ENCODE peak calls at places on chromosomes 4 and X, in four cellular contexts. O is dorsolateral prefrontal cortex, V is heart left ventricle, H is psoas muscle. E is an unnamed sample.

GRCh38 chrX:13716905-13717304 is 17.5 kb downstream of the TRAPPC2 start:
- DNase-seq in V (no peak), O (no peak), H (no peak), E (no peak)

GRCh38 chr4:183197140-183197539 is 98.1 kb downstream of the WWC2 start:
- DNase-seq in V (no peak), O (no peak), H (no peak), E (no peak)

GRCh38 chrX:107429090-107429489 is 20.4 kb upstream of the FRMPD3 start:
- DNase-seq in H (no peak), O (no peak), V (no peak), E (no peak)

GRCh38 chrX:154738013-154738738 is 12.7 kb downstream of the GAB3 start:
- DNase-seq in H (peak; percentile 55), V (peak; percentile 83), O (no peak), E (no peak)

GRCh38 chrX:443676-444210 is 57.0 kb upstream of the PPP2R3B start:
- DNase-seq in O (no peak), V (no peak), H (no peak), E (no peak)

GRCh38 chrX:65581661-65582339 is 47.2 kb upstream of the LAS1L start:
- DNase-seq in H (peak; percentile 37), V (peak; percentile 45), O (peak; percentile 9), E (no peak)

GRCh38 chrX:23883737-23884354 is 23.9 kb downstream of the APOO start:
- DNase-seq in V (no peak), H (no peak), O (no peak), E (no peak)

GRCh38 chr4:176256921-176257320 is 12.1 kb downstream of the ASB5 start:
- DNase-seq in V (no peak), O (no peak), H (no peak), E (no peak)

GRCh38 chr4:145035494-145036136 is 62.4 kb downstream of the ANAPC10 start:
- DNase-seq in H (no peak), O (no peak), V (no peak), E (no peak)

GRCh38 chrX:56764153-56764974 is 35.3 kb downstream of the NBDY start:
- DNase-seq in O (peak; percentile 69), H (peak; percentile 69), V (peak; percentile 72), E (no peak)

GRCh38 chr4:38034986-38035882 is 75.0 kb downstream of the PTTG2 start:
- DNase-seq in H (no peak), O (no peak), V (no peak), E (peak; percentile 30)

GRCh38 chrX:73127700-73128241 is 48.5 kb upstream of the PABPC1L2A start:
- DNase-seq in O (no peak), H (no peak), V (no peak), E (no peak)

GRCh38 chr4:137611998-137612700 is 79.9 kb upstream of the PCDH18 start:
- DNase-seq in V (no peak), H (no peak), O (no peak), E (no peak)

GRCh38 chr4:40199999-40200880 is 3.4 kb downstream of the RHOH start:
- DNase-seq in O (no peak), H (no peak), V (no peak), E (no peak)

GRCh38 chrX:17923546-17923945 is 62.4 kb upstream of the RAI2 start:
- DNase-seq in O (no peak), V (no peak), H (no peak), E (no peak)

GRCh38 chrX:23317799-23318724 is 16.6 kb upstream of the PTCHD1 start:
- DNase-seq in O (no peak), H (no peak), V (no peak), E (no peak)

GRCh38 chr4:137968956-137969709 is 273.0 kb downstream of the SLC7A11 start:
- DNase-seq in V (no peak), H (no peak), O (no peak), E (no peak)

GRCh38 chr4:86484241-86484640 is 109.9 kb upstream of the PTPN13 start:
- DNase-seq in V (no peak), O (no peak), H (no peak), E (no peak)

GRCh38 chr4:1767770-1768366 is 25.2 kb upstream of the FGFR3 start:
- DNase-seq in V (no peak), O (no peak), H (no peak), E (no peak)

GRCh38 chr4:21879187-21879586 is 69.4 kb downstream of the KCNIP4 start:
- DNase-seq in O (no peak), V (no peak), H (no peak), E (no peak)

GRCh38 chr4:85445058-85445639 is 29.8 kb upstream of the ARHGAP24 start:
- DNase-seq in H (no peak), O (no peak), V (no peak), E (no peak)

GRCh38 chr4:1512081-1512737 is 106.0 kb upstream of the NKX1-1 start:
- DNase-seq in O (no peak), H (no peak), V (no peak), E (no peak)

GRCh38 chrX:134624046-134624430 is 34.2 kb downstream of the PLAC1 start:
- DNase-seq in O (no peak), V (no peak), H (no peak), E (no peak)

GRCh38 chr4:74904509-74904908 is 28.4 kb upstream of the PARM1 start:
- DNase-seq in V (no peak), H (no peak), O (no peak), E (no peak)

GRCh38 chr4:139934786-139935330 is 219.1 kb downstream of the MAML3 start:
- DNase-seq in H (no peak), V (no peak), O (no peak), E (no peak)

GRCh38 chrX:77431227-77431626 is 16.0 kb upstream of the FGF16 start:
- DNase-seq in H (peak; percentile 26), V (no peak), O (no peak), E (no peak)

GRCh38 chr4:1469596-1470392 is 63.6 kb upstream of the NKX1-1 start:
- DNase-seq in V (no peak), H (no peak), O (no peak), E (no peak)

GRCh38 chr4:121278811-121279368 is 101.9 kb downstream of the QRFPR start:
- DNase-seq in O (no peak), V (no peak), H (no peak), E (no peak)

GRCh38 chr4:3037957-3038451 is 36.3 kb downstream of the HTT-AS start:
- DNase-seq in V (peak; percentile 82), O (no peak), H (peak; percentile 58), E (no peak)

GRCh38 chr4:15234585-15235126 is 193.2 kb upstream of the C1QTNF7 start:
- DNase-seq in V (no peak), O (no peak), H (no peak), E (no peak)

GRCh38 chrX:42109428-42109827 is 186.1 kb upstream of the CASK start:
- DNase-seq in O (no peak), V (no peak), H (no peak), E (no peak)

GRCh38 chrX:19833034-19833677 is 54.2 kb downstream of the SH3KBP1 start:
- DNase-seq in O (no peak), V (no peak), H (no peak), E (no peak)

GRCh38 chr4:37892641-37893040 is 1.8 kb downstream of the TBC1D1 start:
- DNase-seq in O (no peak), V (no peak), H (no peak), E (no peak)

GRCh38 chr4:132063829-132064228 is 1085.3 kb upstream of the PCDH10 start:
- DNase-seq in O (no peak), V (no peak), H (no peak), E (no peak)

GRCh38 chr4:170242471-170242870 is 152.7 kb upstream of the AADAT start:
- DNase-seq in V (no peak), O (no peak), H (no peak), E (no peak)

DNA sequence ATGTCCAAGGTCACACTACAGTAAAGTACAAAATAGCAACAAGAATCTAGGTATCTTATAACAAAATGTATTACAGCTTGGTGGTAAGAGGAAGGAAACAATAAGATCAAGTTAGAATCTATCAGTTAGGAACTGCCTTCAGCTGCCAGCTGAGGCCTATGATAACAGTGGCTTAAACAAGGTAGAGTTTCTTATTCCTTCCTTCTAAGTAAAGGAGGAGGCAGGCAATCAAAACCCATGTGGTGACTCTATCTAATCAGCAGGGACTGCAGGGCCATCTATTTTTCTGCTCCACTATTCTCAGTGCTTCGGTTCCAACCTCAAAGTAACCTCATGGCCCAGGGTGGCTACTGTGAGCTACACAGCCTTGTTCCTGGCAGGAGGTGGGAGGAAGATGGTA is 10.9 kb downstream of the SH3D19 start:
- DNase-seq in H (no peak), V (no peak), O (no peak), E (no peak)
- H3K27ac ChIP-seq in H (peak overlapping the region; percentile 54), V (peak overlapping the region; percentile 87), O (peak overlapping the region; percentile 43), E (no peak overlapping the region)

GRCh38 chrX:33175201-33175600 is 36.1 kb downstream of the DMD start:
- DNase-seq in V (no peak), O (no peak), H (no peak), E (no peak)

GRCh38 chrX:33171071-33171470 is 40.3 kb downstream of the DMD start:
- DNase-seq in O (no peak), H (no peak), V (no peak), E (no peak)
- H3K27ac ChIP-seq in O (no peak overlapping the region), H (no peak overlapping the region), V (no peak overlapping the region), E (no peak overlapping the region)

DNA sequence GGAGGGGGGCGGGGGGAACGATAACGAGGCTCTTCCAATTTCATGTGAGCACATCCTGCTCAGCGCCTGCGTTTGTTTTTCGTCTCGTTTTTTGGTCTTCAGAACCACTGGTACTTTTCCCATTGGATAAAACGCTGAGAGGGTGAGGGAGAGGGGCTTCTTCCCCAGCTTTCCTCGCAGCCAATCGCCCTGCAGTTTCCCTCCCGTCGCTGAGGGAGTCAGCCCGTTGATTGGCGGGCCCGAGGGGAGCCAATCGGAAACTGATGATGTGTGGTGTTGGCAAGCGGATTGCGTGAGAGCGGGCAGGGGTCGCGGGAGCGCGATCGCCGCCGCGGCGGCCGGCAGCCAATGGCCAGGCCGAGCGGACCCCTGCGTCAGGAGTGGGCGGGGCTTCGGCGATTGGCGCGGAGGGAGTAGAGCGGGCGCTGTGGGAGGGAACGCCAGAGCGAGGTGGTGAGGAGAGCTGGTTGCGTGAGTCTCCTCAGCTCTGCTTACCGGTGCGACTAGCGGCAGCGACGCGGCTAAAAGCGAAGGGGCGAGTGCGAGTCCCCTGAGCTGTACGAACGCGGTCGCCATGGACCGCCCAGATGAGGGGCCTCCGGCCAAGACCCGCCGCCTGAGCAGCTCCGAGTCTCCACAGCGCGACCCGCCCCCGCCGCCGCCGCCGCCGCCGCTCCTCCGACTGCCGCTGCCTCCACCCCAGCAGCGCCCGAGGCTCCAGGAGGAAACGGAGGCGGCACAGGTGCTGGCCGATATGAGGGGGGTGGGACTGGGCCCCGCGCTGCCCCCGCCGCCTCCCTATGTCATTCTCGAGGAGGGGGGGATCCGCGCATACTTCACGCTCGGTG is at the start of gene TSPYL2:
- DNase-seq in O (peak; percentile 91), H (peak; percentile 94), V (peak; percentile 96), E (peak; percentile 96)
- H3K27ac ChIP-seq in O (peak within 1 kb of the TSS; percentile 89), H (peak within 1 kb of the TSS; percentile 81), V (peak within 1 kb of the TSS; percentile 81), E (peak within 1 kb of the TSS; percentile 92)

DNA sequence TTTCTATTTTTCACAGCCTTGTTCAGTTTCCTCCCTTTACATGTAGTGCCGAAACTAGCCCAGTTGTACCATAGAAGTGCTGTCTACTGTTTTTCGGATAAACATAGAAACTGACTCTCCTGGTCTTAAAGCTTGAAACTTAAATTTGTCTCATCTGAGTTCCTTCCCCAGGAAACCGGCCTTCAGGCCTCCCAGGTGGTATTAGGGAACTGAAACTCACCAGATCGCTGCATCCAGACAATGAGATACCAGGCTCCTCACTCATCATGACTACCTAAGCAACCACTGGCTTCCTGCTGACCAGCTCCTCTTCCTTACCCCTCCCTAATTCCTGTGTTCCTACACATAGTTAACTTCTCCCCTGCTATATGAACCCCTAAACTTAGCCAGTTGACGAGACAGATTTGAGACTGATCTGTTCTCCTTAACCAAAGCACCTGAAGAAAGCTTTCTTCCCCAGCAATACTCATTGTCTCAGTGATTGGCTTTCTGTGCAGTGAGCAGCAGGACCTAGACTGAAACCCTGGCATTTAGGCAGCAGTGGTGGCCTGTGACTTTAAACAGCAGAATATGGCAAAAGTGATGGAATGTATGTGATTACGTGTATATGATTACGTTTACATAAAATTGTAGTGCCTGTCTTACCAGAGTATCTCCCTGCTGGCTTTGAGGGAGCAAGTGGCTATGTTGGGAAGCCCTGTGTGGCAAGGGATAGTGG is 959.1 kb upstream of the LCORL start:
- DNase-seq in O (no peak), V (no peak), H (no peak), E (no peak)
- H3K27ac ChIP-seq in O (no peak overlapping the region), V (no peak overlapping the region), H (no peak overlapping the region), E (no peak overlapping the region)

E was measured in caudate nucleus.